ENCODE peak calls at places on chromosomes 11 and 22, in six cellular contexts. One of them, this sample, is unnamed.
A peak's percentile ranks its signal among the peaks of the same experiment; 100 is the strongest.

GRCh38 chr11:114058026-114058706 is 1.3 kb upstream of the ZBTB16 start:
- DNase-seq in fibroblast of lung: no peak
- DNase-seq in NB4: no peak
- DNase-seq in CD8-positive, alpha-beta T cell: no peak
- DNase-seq in IMR-90: no peak
- DNase-seq in AG10803: no peak
- DNase-seq in this sample: peak; percentile 74

GRCh38 chr11:86418929-86419328 is 44.2 kb downstream of the CCDC81 start:
- DNase-seq in IMR-90: peak; percentile 28
- DNase-seq in CD8-positive, alpha-beta T cell: no peak
- DNase-seq in AG10803: peak; percentile 17
- DNase-seq in fibroblast of lung: no peak
- DNase-seq in NB4: peak; percentile 16
- DNase-seq in this sample: peak; percentile 24

GRCh38 chr11:130737866-130738431 is 178.3 kb downstream of the SNX19 start:
- DNase-seq in CD8-positive, alpha-beta T cell: no peak
- DNase-seq in NB4: no peak
- DNase-seq in fibroblast of lung: peak; percentile 98
- DNase-seq in IMR-90: peak; percentile 89
- DNase-seq in AG10803: peak; percentile 77
- DNase-seq in this sample: peak; percentile 84

GRCh38 chr11:15816996-15817395 is 539.4 kb downstream of the SOX6 start:
- DNase-seq in fibroblast of lung: peak; percentile 70
- DNase-seq in CD8-positive, alpha-beta T cell: no peak
- DNase-seq in IMR-90: peak; percentile 28
- DNase-seq in AG10803: no peak
- DNase-seq in NB4: no peak
- DNase-seq in this sample: no peak

GRCh38 chr11:13000721-13001120 is 8.4 kb upstream of the RASSF10 start:
- DNase-seq in fibroblast of lung: peak; percentile 43
- DNase-seq in AG10803: no peak
- DNase-seq in NB4: no peak
- DNase-seq in CD8-positive, alpha-beta T cell: no peak
- DNase-seq in IMR-90: no peak
- DNase-seq in this sample: no peak

GRCh38 chr11:73356979-73357739 is 19.0 kb upstream of the RELT start:
- DNase-seq in NB4: no peak
- DNase-seq in CD8-positive, alpha-beta T cell: no peak
- DNase-seq in IMR-90: no peak
- DNase-seq in AG10803: no peak
- DNase-seq in fibroblast of lung: no peak
- DNase-seq in this sample: no peak

GRCh38 chr11:113991718-113992458 is 17.0 kb downstream of the HTR3A start:
- DNase-seq in AG10803: no peak
- DNase-seq in fibroblast of lung: no peak
- DNase-seq in NB4: no peak
- DNase-seq in CD8-positive, alpha-beta T cell: no peak
- DNase-seq in IMR-90: no peak
- DNase-seq in this sample: peak; percentile 28

GRCh38 chr22:41822289-41823057 is 10.4 kb upstream of the SREBF2 start:
- DNase-seq in fibroblast of lung: peak; percentile 81
- DNase-seq in AG10803: peak; percentile 46
- DNase-seq in NB4: peak; percentile 66
- DNase-seq in IMR-90: peak; percentile 82
- DNase-seq in CD8-positive, alpha-beta T cell: peak; percentile 21
- DNase-seq in this sample: peak; percentile 68

GRCh38 chr22:20781272-20781990 is 7.5 kb downstream of the SERPIND1 start:
- DNase-seq in AG10803: peak; percentile 15
- DNase-seq in NB4: peak; percentile 26
- DNase-seq in fibroblast of lung: peak; percentile 28
- DNase-seq in IMR-90: peak; percentile 21
- DNase-seq in CD8-positive, alpha-beta T cell: no peak
- DNase-seq in this sample: no peak

GRCh38 chr11:15170170-15170569 is 55.4 kb downstream of the INSC start:
- DNase-seq in AG10803: no peak
- DNase-seq in fibroblast of lung: peak; percentile 6
- DNase-seq in CD8-positive, alpha-beta T cell: no peak
- DNase-seq in NB4: no peak
- DNase-seq in IMR-90: peak; percentile 54
- DNase-seq in this sample: peak; percentile 23

GRCh38 chr11:69312418-69313399 is 18.8 kb downstream of the MYEOV start:
- DNase-seq in IMR-90: no peak
- DNase-seq in fibroblast of lung: peak; percentile 31
- DNase-seq in AG10803: no peak
- DNase-seq in NB4: peak; percentile 53
- DNase-seq in CD8-positive, alpha-beta T cell: no peak
- DNase-seq in this sample: peak; percentile 24

GRCh38 chr11:113519989-113520613 is 44.9 kb upstream of the DRD2 start:
- DNase-seq in AG10803: no peak
- DNase-seq in NB4: no peak
- DNase-seq in IMR-90: no peak
- DNase-seq in fibroblast of lung: no peak
- DNase-seq in CD8-positive, alpha-beta T cell: no peak
- DNase-seq in this sample: no peak

GRCh38 chr11:103586756-103587155 is 449.7 kb upstream of the DDI1 start:
- DNase-seq in fibroblast of lung: peak; percentile 69
- DNase-seq in IMR-90: peak; percentile 58
- DNase-seq in AG10803: no peak
- DNase-seq in CD8-positive, alpha-beta T cell: no peak
- DNase-seq in NB4: no peak
- DNase-seq in this sample: no peak

GRCh38 chr11:27754035-27755017 is 54.1 kb upstream of the BDNF start:
- DNase-seq in fibroblast of lung: peak; percentile 96
- DNase-seq in NB4: peak; percentile 1
- DNase-seq in IMR-90: peak; percentile 75
- DNase-seq in CD8-positive, alpha-beta T cell: no peak
- DNase-seq in AG10803: peak; percentile 34
- DNase-seq in this sample: peak; percentile 51

GRCh38 chr11:130639369-130639768 is 190.9 kb downstream of the ADAMTS15 start:
- DNase-seq in IMR-90: no peak
- DNase-seq in CD8-positive, alpha-beta T cell: no peak
- DNase-seq in AG10803: no peak
- DNase-seq in NB4: no peak
- DNase-seq in fibroblast of lung: no peak
- DNase-seq in this sample: no peak

DNA sequence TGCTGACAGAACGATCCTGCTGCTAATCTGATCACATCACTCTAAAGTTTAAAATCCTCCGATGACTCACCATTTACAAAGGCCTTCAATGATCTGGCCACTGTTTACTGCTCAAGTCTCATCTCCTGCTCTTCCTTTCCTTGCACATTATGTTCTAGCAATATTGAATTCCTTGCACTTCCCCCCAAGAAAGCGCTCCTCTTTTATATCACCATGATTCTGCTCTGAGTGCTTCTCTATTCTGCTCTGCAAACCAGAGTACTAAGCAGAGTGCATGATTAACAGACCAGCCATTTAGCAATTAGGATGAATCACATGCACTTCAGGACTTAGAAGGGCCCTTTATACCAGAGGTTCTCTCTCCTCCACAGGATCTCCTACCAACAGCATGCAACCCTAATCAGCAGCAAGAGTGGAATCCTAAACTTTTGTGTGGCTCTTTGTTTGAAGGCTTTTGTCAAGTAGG is 1122.8 kb upstream of the CCDC90B start:
- DNase-seq in fibroblast of lung: peak; percentile 73
- DNase-seq in AG10803: peak; percentile 29
- DNase-seq in NB4: no peak
- DNase-seq in CD8-positive, alpha-beta T cell: no peak
- DNase-seq in IMR-90: no peak
- DNase-seq in this sample: peak; percentile 10
- H3K4me3 ChIP-seq in fibroblast of lung: no peak overlapping the region
- H3K4me3 ChIP-seq in AG10803: no peak overlapping the region
- H3K4me3 ChIP-seq in NB4: no peak overlapping the region
- H3K4me3 ChIP-seq in CD8-positive, alpha-beta T cell: no peak overlapping the region
- H3K4me3 ChIP-seq in IMR-90: no peak overlapping the region
- H3K4me3 ChIP-seq in this sample: no peak overlapping the region

GRCh38 chr11:58067685-58068084 is 36.9 kb downstream of the OR6Q1 start:
- DNase-seq in AG10803: no peak
- DNase-seq in CD8-positive, alpha-beta T cell: no peak
- DNase-seq in IMR-90: peak; percentile 47
- DNase-seq in NB4: no peak
- DNase-seq in fibroblast of lung: peak; percentile 55
- DNase-seq in this sample: no peak

GRCh38 chr11:58070585-58070984 is 39.8 kb downstream of the OR6Q1 start:
- DNase-seq in fibroblast of lung: no peak
- DNase-seq in IMR-90: no peak
- DNase-seq in NB4: no peak
- DNase-seq in AG10803: no peak
- DNase-seq in CD8-positive, alpha-beta T cell: no peak
- DNase-seq in this sample: no peak

DNA sequence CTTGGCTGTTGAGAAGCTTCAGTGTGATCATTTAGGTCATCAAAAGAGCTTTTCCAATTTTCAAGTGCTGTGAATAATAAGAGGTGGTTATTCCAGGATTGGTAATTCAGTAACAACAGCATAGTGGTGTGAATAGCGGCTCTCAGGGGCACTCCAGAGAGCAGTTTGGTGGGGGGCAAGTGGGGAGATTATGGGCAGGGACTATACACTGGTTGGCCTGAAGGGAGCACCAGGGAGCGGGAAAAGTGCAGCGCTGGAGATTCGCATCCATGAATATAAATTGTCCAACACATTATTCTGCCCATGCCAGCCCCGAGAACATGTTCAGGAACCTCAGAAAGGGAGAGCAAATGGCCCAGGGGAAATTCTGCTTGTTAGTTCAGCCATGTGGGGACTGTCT is 37.9 kb downstream of the OR6Q1 start:
- DNase-seq in IMR-90: no peak
- DNase-seq in CD8-positive, alpha-beta T cell: no peak
- DNase-seq in fibroblast of lung: no peak
- DNase-seq in NB4: no peak
- DNase-seq in AG10803: no peak
- DNase-seq in this sample: no peak
- TF ChIP-seq CTCF in IMR-90: no peak
- TF ChIP-seq CTCF in CD8-positive, alpha-beta T cell: no peak
- TF ChIP-seq CTCF in fibroblast of lung: no peak
- TF ChIP-seq CTCF in NB4: peak; percentile 30
- TF ChIP-seq CTCF in AG10803: no peak
- TF ChIP-seq CTCF in this sample: no peak

GRCh38 chr11:6646040-6646439 is 9.6 kb downstream of the DCHS1 start:
- DNase-seq in IMR-90: peak; percentile 80
- DNase-seq in NB4: peak; percentile 89
- DNase-seq in fibroblast of lung: peak; percentile 69
- DNase-seq in AG10803: peak; percentile 86
- DNase-seq in CD8-positive, alpha-beta T cell: no peak
- DNase-seq in this sample: peak; percentile 88
- H3K4me3 ChIP-seq in IMR-90: no peak overlapping the region
- H3K4me3 ChIP-seq in NB4: peak overlapping the region; percentile 44
- H3K4me3 ChIP-seq in fibroblast of lung: peak overlapping the region; percentile 38
- H3K4me3 ChIP-seq in AG10803: peak overlapping the region; percentile 48
- H3K4me3 ChIP-seq in CD8-positive, alpha-beta T cell: peak overlapping the region; percentile 39
- H3K4me3 ChIP-seq in this sample: no peak overlapping the region

GRCh38 chr11:30710216-30710615 is 124.1 kb upstream of the MPPED2 start:
- DNase-seq in NB4: no peak
- DNase-seq in fibroblast of lung: no peak
- DNase-seq in CD8-positive, alpha-beta T cell: no peak
- DNase-seq in AG10803: peak; percentile 0
- DNase-seq in IMR-90: no peak
- DNase-seq in this sample: peak; percentile 5

GRCh38 chr11:30706276-30706675 is 120.1 kb upstream of the MPPED2 start:
- DNase-seq in CD8-positive, alpha-beta T cell: no peak
- DNase-seq in AG10803: no peak
- DNase-seq in NB4: no peak
- DNase-seq in fibroblast of lung: no peak
- DNase-seq in IMR-90: no peak
- DNase-seq in this sample: no peak
- TF ChIP-seq CTCF in CD8-positive, alpha-beta T cell: no peak
- TF ChIP-seq CTCF in AG10803: no peak
- TF ChIP-seq CTCF in NB4: no peak
- TF ChIP-seq CTCF in fibroblast of lung: no peak
- TF ChIP-seq CTCF in IMR-90: no peak
- TF ChIP-seq CTCF in this sample: no peak

This sample was measured in cardiac fibroblast.